ENCODE peak calls at places on chromosome 7, in four cellular contexts. Y, J, N and V are unnamed samples.

GRCh38 chr7:94348142-94348541 is 46.6 kb upstream of the COL1A2 start:
- DNase-seq in Y (peak; percentile 20), J (no peak), N (no peak), V (no peak)

GRCh38 chr7:109343662-109344061 is 774.0 kb downstream of the DNAJB9 start:
- DNase-seq in Y (no peak), J (no peak), N (no peak), V (no peak)

GRCh38 chr7:17941171-17941490 is 837 bp upstream of the SNX13 start:
- DNase-seq in Y (no peak), J (no peak), N (no peak), V (no peak)

GRCh38 chr7:103637080-103637479 is 191.1 kb upstream of the SLC26A5 start:
- DNase-seq in Y (no peak), J (no peak), N (no peak), V (peak; percentile 69)

GRCh38 chr7:72219500-72219899 is 192.6 kb downstream of the CALN1 start:
- DNase-seq in Y (no peak), J (no peak), N (no peak), V (no peak)

GRCh38 chr7:66150471-66150870 is 35.8 kb downstream of the CRCP start:
- DNase-seq in Y (peak; percentile 60), J (peak; percentile 94), N (no peak), V (no peak)

GRCh38 chr7:107938448-107939250 is 47.7 kb downstream of the DLD start:
- DNase-seq in Y (no peak), J (no peak), N (no peak), V (no peak)

GRCh38 chr7:114343949-114344708 is 70.5 kb upstream of the FOXP2 start:
- DNase-seq in Y (no peak), J (no peak), N (no peak), V (no peak)

GRCh38 chr7:2477447-2478386 is 1.5 kb upstream of the GRIFIN start:
- DNase-seq in Y (peak; percentile 68), J (peak; percentile 74), N (no peak), V (peak; percentile 69)

GRCh38 chr7:155032978-155033377 is 30.1 kb upstream of the PAXIP1 start:
- DNase-seq in Y (no peak), J (no peak), N (no peak), V (no peak)

GRCh38 chr7:145978769-145979168 is 137.8 kb upstream of the CNTNAP2 start:
- DNase-seq in Y (no peak), J (no peak), N (no peak), V (no peak)

GRCh38 chr7:143387156-143387975 is 6.2 kb downstream of the ZYX start:
- DNase-seq in Y (no peak), J (no peak), N (no peak), V (peak; percentile 18)

GRCh38 chr7:77199008-77199966 is at the start of gene FGL2:
- DNase-seq in Y (peak; percentile 70), J (peak; percentile 73), N (peak; percentile 9), V (peak; percentile 77)

GRCh38 chr7:374706-375490 is 84.9 kb downstream of the FOXL3 start:
- DNase-seq in Y (peak; percentile 12), J (no peak), N (no peak), V (no peak)

GRCh38 chr7:137243741-137244140 is 99.8 kb downstream of the PTN start:
- DNase-seq in Y (no peak), J (no peak), N (no peak), V (no peak)

GRCh38 chr7:128347573-128348147 is 4.0 kb upstream of the RBM28 start:
- DNase-seq in Y (no peak), J (peak; percentile 79), N (no peak), V (peak; percentile 71)

GRCh38 chr7:149880871-149881301 is 7.1 kb downstream of the ATP6V0E2 start:
- DNase-seq in Y (peak; percentile 18), J (peak; percentile 61), N (no peak), V (no peak)

GRCh38 chr7:155305251-155305904 is 7.7 kb downstream of the INSIG1 start:
- DNase-seq in Y (no peak), J (no peak), N (no peak), V (no peak)

GRCh38 chr7:116990056-116990455 is 36.8 kb downstream of the ST7 start:
- DNase-seq in Y (peak; percentile 25), J (no peak), N (no peak), V (no peak)

GRCh38 chr7:112423987-112424386 is 26.3 kb upstream of the IFRD1 start:
- DNase-seq in Y (no peak), J (no peak), N (no peak), V (no peak)

GRCh38 chr7:25361388-25361787 is 133.1 kb upstream of the NPVF start:
- DNase-seq in Y (no peak), J (no peak), N (no peak), V (no peak)

GRCh38 chr7:30470163-30470770 is 8.3 kb downstream of the NOD1 start:
- DNase-seq in Y (no peak), J (peak; percentile 92), N (peak; percentile 51), V (peak; percentile 56)

GRCh38 chr7:1500064-1500807 is 4.0 kb downstream of the INTS1 start:
- DNase-seq in Y (no peak), J (no peak), N (no peak), V (no peak)

GRCh38 chr7:22983257-22983855 is 30.6 kb downstream of the HYCC1 start:
- DNase-seq in Y (no peak), J (no peak), N (no peak), V (no peak)

GRCh38 chr7:66503036-66503370 is 125.7 kb upstream of the KCTD7 start:
- DNase-seq in Y (no peak), J (no peak), N (no peak), V (no peak)

GRCh38 chr7:66306243-66306642 is 101.1 kb downstream of the TPST1 start:
- DNase-seq in Y (no peak), J (no peak), N (no peak), V (no peak)

GRCh38 chr7:37511852-37512377 is 63.3 kb upstream of the ELMO1 start:
- DNase-seq in Y (no peak), J (no peak), N (no peak), V (no peak)

GRCh38 chr7:128741491-128741890 is 2.3 kb downstream of the CALU start:
- DNase-seq in Y (no peak), J (no peak), N (no peak), V (no peak)

GRCh38 chr7:127527561-127527960 is 57.8 kb downstream of the GCC1 start:
- DNase-seq in Y (no peak), J (no peak), N (no peak), V (no peak)

GRCh38 chr7:144738708-144739314 is 97.0 kb downstream of the TPK1 start:
- DNase-seq in Y (no peak), J (no peak), N (no peak), V (peak; percentile 46)

DNA sequence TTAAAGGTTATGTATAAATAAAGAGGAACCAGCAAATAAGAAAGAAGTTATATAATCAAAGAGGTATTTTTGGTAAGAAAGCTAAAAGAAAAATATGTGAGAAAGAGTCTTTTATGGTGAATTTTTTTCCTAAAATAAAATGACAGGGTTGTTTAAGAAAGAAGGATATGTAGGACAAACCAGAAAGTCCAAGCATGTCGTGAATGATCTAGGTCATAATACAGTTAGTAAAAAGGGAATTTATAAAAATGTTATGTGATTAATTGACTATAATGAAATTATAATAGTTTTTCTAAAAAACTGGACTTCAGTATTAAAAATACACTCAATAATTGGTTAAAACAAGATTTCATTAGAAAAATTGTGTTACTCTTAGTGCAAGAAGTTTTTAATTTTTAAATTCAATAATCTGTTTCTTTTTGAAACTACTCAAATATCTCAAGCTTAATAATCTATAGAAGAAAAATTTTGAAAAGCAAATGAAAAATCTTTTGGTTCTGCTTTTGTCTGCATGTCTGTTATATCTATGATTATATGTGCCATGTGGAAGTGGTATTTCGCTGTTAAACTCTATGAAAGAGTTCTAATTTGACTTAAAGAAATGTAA is 23.3 kb downstream of the AVL9 start:
- DNase-seq in Y (no peak), J (no peak), N (no peak), V (peak; percentile 48)
- H3K9me3 ChIP-seq in Y (no peaks in the 10 kb centered on the region), J (no peaks in the 10 kb centered on the region), N (no peaks in the 10 kb centered on the region), V (no peaks in the 10 kb centered on the region)

GRCh38 chr7:101140746-101141382 is 13.4 kb upstream of the AP1S1 start:
- DNase-seq in Y (no peak), J (no peak), N (no peak), V (no peak)
- H3K27ac ChIP-seq in Y (no peak overlapping the region), J (no peak overlapping the region), N (no peak overlapping the region), V (no peak overlapping the region)

DNA sequence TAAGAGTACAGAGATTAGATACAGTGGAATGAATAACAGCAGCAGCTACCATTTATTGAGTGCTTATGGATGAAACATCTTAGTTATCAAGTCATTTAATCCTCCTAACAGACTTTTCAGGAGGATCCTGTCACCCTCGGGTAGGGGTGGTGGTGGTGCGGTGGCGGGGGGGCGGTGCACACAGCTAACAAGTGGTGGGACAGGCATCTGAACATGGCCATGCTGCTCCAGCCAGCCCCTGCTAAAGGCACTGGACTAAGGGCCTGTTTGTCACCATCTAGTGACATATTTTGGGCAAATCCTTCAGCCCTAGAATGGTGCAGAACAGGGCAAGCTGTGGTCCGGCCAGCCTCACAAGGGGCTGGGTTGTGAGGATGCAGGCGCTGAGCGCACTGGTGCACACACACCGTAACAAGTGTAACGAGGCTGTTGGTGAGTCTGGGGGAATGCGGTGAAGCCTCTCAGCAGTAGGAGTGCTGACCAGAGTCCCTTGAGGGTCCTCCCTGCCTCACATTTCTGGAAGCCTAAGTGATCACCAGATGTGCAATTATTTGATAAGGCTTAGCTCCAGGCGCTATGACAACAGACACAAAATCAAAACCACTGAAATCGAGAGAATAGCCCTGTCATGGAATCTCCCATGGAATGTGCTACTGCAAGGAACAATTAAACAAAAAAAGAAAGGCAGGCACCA is 102.3 kb downstream of the RNF216 start:
- DNase-seq in Y (no peak), J (no peak), N (no peak), V (no peak)
- H3K9me3 ChIP-seq in Y (no peaks in the 10 kb centered on the region), J (no peaks in the 10 kb centered on the region), N (no peaks in the 10 kb centered on the region), V (no peaks in the 10 kb centered on the region)

GRCh38 chr7:44581426-44581906 is 565 bp downstream of the TMED4 start:
- DNase-seq in Y (peak; percentile 49), J (peak; percentile 67), N (no peak), V (no peak)
- H3K27ac ChIP-seq in Y (peak overlapping the region; percentile 99), J (peak overlapping the region; percentile 89), N (peak overlapping the region; percentile 99), V (peak overlapping the region; percentile 88)

GRCh38 chr7:141920281-141920680 is 4.1 kb downstream of the OR9A4 start:
- DNase-seq in Y (no peak), J (no peak), N (no peak), V (no peak)
- H3K9me3 ChIP-seq in Y (no peaks in the 10 kb centered on the region), J (no peaks in the 10 kb centered on the region), N (no peaks in the 10 kb centered on the region), V (no peaks in the 10 kb centered on the region)

GRCh38 chr7:136189506-136189998 is 212.4 kb upstream of the MTPN start:
- DNase-seq in Y (no peak), J (no peak), N (no peak), V (no peak)

GRCh38 chr7:136180984-136181383 is 203.8 kb upstream of the MTPN start:
- DNase-seq in Y (no peak), J (no peak), N (no peak), V (no peak)

GRCh38 chr7:136183981-136184380 is 206.8 kb upstream of the MTPN start:
- DNase-seq in Y (no peak), J (no peak), N (no peak), V (peak; percentile 38)

GRCh38 chr7:136179829-136180721 is 202.9 kb upstream of the MTPN start:
- DNase-seq in Y (no peak), J (no peak), N (no peak), V (peak; percentile 27)

DNA sequence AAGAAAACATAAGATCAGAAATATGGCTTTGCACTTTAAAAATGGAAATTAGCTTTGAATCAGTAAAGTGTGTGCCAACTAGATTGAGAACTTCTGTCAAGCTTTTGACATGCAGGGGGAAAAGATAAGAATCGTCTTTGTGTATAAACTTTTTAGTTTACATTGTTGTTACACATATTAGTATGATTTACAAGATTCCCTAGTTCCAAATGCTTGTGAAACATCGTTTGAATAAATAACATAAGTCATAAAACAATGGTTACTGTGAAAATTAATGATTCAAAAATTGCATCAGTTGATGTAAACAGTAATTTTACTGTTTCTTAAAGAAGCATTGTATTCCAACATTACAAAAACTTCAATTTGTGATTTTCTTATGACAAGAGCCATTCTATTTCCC is 207.6 kb upstream of the MTPN start:
- DNase-seq in Y (no peak), J (no peak), N (no peak), V (no peak)
- H3K27ac ChIP-seq in Y (no peak overlapping the region), J (no peak overlapping the region), N (no peak overlapping the region), V (no peak overlapping the region)